ENCODE peak calls at places on chromosomes 2 and 18, in eight cellular contexts. O is glutamatergic neuron, G is psoas muscle, J is heart right ventricle, Q is colonic mucosa, D is uterus, P is pancreas, Z is Peyer's patch. L is an unnamed sample.

GRCh38 chr2:121478996-121479735 is 51.5 kb upstream of the RNU4ATAC start:
- DNase-seq in O (no peak), G (no peak), J (no peak), Q (no peak), D (no peak), P (no peak), Z (no peak), L (no peak)

GRCh38 chr2:172484253-172484652 is 56.9 kb downstream of the ITGA6 start:
- DNase-seq in O (no peak), G (no peak), J (no peak), Q (no peak), D (no peak), P (no peak), Z (no peak), L (no peak)

GRCh38 chr18:4547126-4547525 is 92.0 kb upstream of the DLGAP1 start:
- DNase-seq in O (no peak), G (no peak), J (no peak), Q (no peak), D (no peak), P (no peak), Z (no peak), L (no peak)

GRCh38 chr2:27587025-27587424 is 4.2 kb downstream of the ZNF512 start:
- DNase-seq in O (no peak), G (no peak), J (no peak), Q (no peak), D (no peak), P (no peak), Z (no peak), L (no peak)

GRCh38 chr2:211085056-211085680 is 528.8 kb downstream of the CPS1 start:
- DNase-seq in O (no peak), G (no peak), J (no peak), Q (peak), D (no peak), P (no peak), Z (no peak), L (no peak)

GRCh38 chr2:155703917-155704316 is 628.6 kb downstream of the NR4A2 start:
- DNase-seq in O (no peak), G (no peak), J (no peak), Q (no peak), D (no peak), P (no peak), Z (no peak), L (no peak)

GRCh38 chr2:165594935-165595255 is 125.4 kb downstream of the CSRNP3 start:
- DNase-seq in O (no peak), G (no peak), J (no peak), Q (no peak), D (no peak), P (no peak), Z (no peak), L (no peak)

GRCh38 chr2:9160732-9161131 is 45.9 kb upstream of the ASAP2 start:
- DNase-seq in O (no peak), G (no peak), J (no peak), Q (no peak), D (no peak), P (no peak), Z (no peak), L (no peak)

GRCh38 chr2:169361706-169362345 is 508 bp downstream of the LRP2 start:
- DNase-seq in O (peak), G (peak), J (no peak), Q (no peak), D (no peak), P (peak), Z (peak), L (no peak)

GRCh38 chr2:109335586-109336266 is 206.7 kb downstream of the SH3RF3 start:
- DNase-seq in O (no peak), G (no peak), J (no peak), Q (no peak), D (no peak), P (no peak), Z (no peak), L (no peak)

GRCh38 chr18:76546282-76546572 is 51.2 kb upstream of the ZNF516 start:
- DNase-seq in O (no peak), G (no peak), J (no peak), Q (no peak), D (no peak), P (no peak), Z (no peak), L (no peak)

GRCh38 chr2:58110765-58111164 is 64.2 kb downstream of the VRK2 start:
- DNase-seq in O (no peak), G (no peak), J (no peak), Q (no peak), D (no peak), P (no peak), Z (no peak), L (no peak)
- TF ChIP-seq CTCF in O (peak), G (no peak), J (no peak), Q (no peak), D (no peak), P (no peak), Z (no peak), L (no peak)

DNA sequence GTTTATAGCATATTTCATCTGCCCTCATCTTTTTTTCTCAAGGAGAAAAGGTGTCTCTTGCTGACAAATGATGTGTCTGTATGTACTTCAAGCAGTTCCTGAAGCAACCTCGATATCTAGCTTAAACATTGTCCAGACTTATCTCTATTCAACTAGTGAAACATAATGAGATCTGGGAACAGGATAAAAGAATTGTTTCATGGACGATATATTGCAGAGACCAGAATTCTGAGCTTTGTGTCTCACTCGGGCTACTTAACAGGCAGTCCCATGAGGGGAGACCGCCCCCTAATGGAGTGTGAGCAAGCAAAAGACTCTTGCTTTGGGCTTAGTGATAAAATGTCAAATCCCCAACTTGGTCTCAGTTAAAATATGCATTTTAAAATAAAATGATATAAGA is 929.2 kb upstream of the SOX11 start:
- DNase-seq in O (peak), G (no peak), J (no peak), Q (no peak), D (no peak), P (no peak), Z (no peak), L (no peak)
- TF ChIP-seq CTCF in O (peak), G (no peak), J (no peak), Q (no peak), D (no peak), P (no peak), Z (no peak), L (no peak)

DNA sequence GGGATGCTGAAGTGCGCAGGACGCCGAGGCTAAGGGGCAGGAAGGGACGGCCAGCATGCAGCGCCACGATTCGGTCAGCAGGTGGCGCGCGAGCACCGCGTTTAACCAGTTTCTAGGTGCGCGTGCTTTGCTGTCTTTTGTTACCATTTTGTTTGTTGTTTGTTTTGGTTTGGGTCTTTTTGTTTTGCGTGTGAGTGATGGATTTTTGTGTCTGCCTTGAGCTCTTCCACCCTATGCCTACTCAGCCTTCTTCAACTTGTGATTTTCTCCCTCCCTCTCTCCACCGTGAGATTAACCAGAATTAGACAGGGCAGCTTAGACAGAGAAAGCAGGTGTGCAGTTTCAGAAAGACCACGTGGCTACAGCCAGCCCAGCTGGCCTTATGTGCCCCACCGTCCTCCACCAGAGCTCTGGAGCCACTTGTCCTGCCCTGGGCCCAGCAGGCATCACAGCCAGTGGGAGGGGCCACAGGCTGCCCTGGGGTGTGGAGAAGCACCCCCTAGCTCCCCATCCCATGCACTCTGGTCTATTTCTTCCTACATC is 180.2 kb downstream of the RNF144A start:
- DNase-seq in O (peak), G (peak), J (peak), Q (peak), D (peak), P (peak), Z (peak), L (no peak)
- TF ChIP-seq CTCF in O (peak), G (peak), J (peak), Q (peak), D (peak), P (peak), Z (peak), L (peak)

GRCh38 chr2:65466551-65466950 is 34.2 kb upstream of the SPRED2 start:
- DNase-seq in O (no peak), G (no peak), J (no peak), Q (no peak), D (no peak), P (no peak), Z (no peak), L (no peak)
- TF ChIP-seq CTCF in O (no peak), G (no peak), J (no peak), Q (no peak), D (no peak), P (no peak), Z (no peak), L (no peak)

DNA sequence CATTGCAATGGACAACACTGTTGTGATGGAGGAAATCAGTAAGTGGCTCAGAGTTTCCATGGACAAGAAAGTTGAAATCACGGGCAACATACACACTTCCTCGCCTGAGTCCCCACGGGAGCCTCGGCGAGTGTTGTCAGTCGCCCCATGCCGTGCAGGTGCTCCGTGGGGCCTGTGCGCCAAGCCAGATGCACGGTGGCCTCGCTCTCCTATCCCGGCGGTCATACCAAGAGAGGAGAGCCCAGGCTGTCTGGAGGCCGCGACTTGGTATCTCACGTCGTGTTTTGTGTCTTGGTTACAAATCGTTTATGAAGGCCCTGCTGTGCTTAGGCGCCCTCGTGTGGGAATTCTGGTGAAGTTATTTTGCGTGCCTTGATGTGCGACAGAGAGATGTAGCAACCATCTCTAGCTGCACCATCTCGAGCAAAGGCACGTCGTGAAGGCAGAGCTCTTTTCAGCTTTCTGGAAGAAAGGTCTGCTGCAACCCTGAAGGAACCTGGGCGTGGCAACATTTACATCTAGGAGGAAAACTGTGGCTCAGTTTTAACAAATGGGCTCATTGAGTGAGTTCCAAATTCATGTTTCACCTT is 21.8 kb downstream of the ATG4B start:
- DNase-seq in O (peak), G (no peak), J (peak), Q (peak), D (peak), P (no peak), Z (no peak), L (no peak)
- TF ChIP-seq CTCF in O (peak), G (peak), J (peak), Q (peak), D (peak), P (peak), Z (peak), L (no peak)

DNA sequence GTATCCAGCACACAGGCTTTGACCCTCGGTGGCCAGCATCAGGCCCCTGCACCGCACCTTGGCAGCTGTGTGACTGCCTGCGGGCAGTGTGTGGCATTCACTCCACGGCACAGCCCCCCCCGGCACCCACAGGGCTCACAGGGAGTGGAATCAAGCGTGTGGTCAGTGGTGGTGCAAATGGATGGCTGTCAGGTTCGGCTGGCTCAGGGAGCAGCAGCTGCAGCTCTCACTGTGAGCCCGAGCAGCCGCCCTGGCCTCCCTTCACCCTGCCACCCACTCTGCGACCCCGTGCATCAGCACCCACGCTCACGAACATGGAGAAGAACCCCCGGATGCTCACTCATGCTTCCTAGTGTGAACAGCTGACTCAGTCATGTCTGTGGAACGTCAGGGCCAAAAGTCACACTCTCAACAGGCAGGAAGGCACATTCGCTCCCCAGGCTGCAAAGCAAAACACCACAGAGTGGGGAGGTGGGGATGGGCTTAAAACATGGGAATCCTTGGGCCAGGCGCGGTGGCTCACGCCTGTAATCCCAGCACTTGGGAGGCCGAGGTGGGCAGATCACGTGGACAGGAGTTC is 41.5 kb upstream of the GPC1 start:
- DNase-seq in O (no peak), G (peak), J (no peak), Q (no peak), D (peak), P (peak), Z (peak), L (no peak)
- TF ChIP-seq CTCF in O (no peak), G (no peak), J (no peak), Q (no peak), D (no peak), P (no peak), Z (no peak), L (no peak)

L was measured in vagina.